ENCODE peak calls at places on chromosomes 3 and 15, in four cellular contexts. One of them, this sample, is unnamed.

GRCh38 chr3:99321261-99321660 is 317.1 kb upstream of the COL8A1 start:
- DNase-seq in sciatic nerve: no peak
- DNase-seq in neural progenitor cell: no peak
- DNase-seq in NCI-H1105: no peak
- DNase-seq in this sample: no peak

GRCh38 chr3:183988216-183988790 is 29.4 kb downstream of the ABCC5 start:
- DNase-seq in sciatic nerve: no peak
- DNase-seq in NCI-H1105: no peak
- DNase-seq in neural progenitor cell: no peak
- DNase-seq in this sample: no peak

GRCh38 chr3:179750720-179751328 is 98.0 kb downstream of the USP13 start:
- DNase-seq in neural progenitor cell: peak
- DNase-seq in NCI-H1105: no peak
- DNase-seq in sciatic nerve: no peak
- DNase-seq in this sample: peak

GRCh38 chr15:78768096-78768495 is 43.2 kb downstream of the ADAMTS7 start:
- DNase-seq in sciatic nerve: peak
- DNase-seq in NCI-H1105: no peak
- DNase-seq in neural progenitor cell: no peak
- DNase-seq in this sample: no peak

GRCh38 chr3:52052831-52053306 is 3.5 kb downstream of the DUSP7 start:
- DNase-seq in NCI-H1105: no peak
- DNase-seq in sciatic nerve: peak
- DNase-seq in neural progenitor cell: peak
- DNase-seq in this sample: peak

GRCh38 chr3:158470944-158471638 is 99.9 kb upstream of the MLF1 start:
- DNase-seq in NCI-H1105: no peak
- DNase-seq in neural progenitor cell: no peak
- DNase-seq in sciatic nerve: no peak
- DNase-seq in this sample: no peak

GRCh38 chr3:18062289-18063025 is 320.0 kb upstream of the TBC1D5 start:
- DNase-seq in sciatic nerve: no peak
- DNase-seq in neural progenitor cell: no peak
- DNase-seq in NCI-H1105: no peak
- DNase-seq in this sample: no peak

GRCh38 chr3:52477076-52477895 is 17.9 kb upstream of the STAB1 start:
- DNase-seq in NCI-H1105: no peak
- DNase-seq in neural progenitor cell: no peak
- DNase-seq in sciatic nerve: no peak
- DNase-seq in this sample: no peak

GRCh38 chr3:48423883-48424695 is 5.8 kb downstream of the PLXNB1 start:
- DNase-seq in NCI-H1105: no peak
- DNase-seq in neural progenitor cell: no peak
- DNase-seq in sciatic nerve: no peak
- DNase-seq in this sample: no peak

GRCh38 chr3:166785851-166786250 is 594.2 kb downstream of the ZBBX start:
- DNase-seq in NCI-H1105: no peak
- DNase-seq in sciatic nerve: no peak
- DNase-seq in neural progenitor cell: no peak
- DNase-seq in this sample: no peak

GRCh38 chr15:40937762-40938529 is 8.8 kb downstream of the DLL4 start:
- DNase-seq in sciatic nerve: no peak
- DNase-seq in neural progenitor cell: no peak
- DNase-seq in NCI-H1105: no peak
- DNase-seq in this sample: no peak

GRCh38 chr15:52144656-52145055 is 32.1 kb upstream of the BCL2L10 start:
- DNase-seq in sciatic nerve: no peak
- DNase-seq in neural progenitor cell: no peak
- DNase-seq in NCI-H1105: no peak
- DNase-seq in this sample: no peak

GRCh38 chr15:59762558-59762957 is 73.4 kb upstream of the BNIP2 start:
- DNase-seq in NCI-H1105: no peak
- DNase-seq in neural progenitor cell: no peak
- DNase-seq in sciatic nerve: no peak
- DNase-seq in this sample: no peak

GRCh38 chr3:129313983-129314756 is 35.5 kb downstream of the HMCES start:
- DNase-seq in neural progenitor cell: peak
- DNase-seq in sciatic nerve: no peak
- DNase-seq in NCI-H1105: no peak
- DNase-seq in this sample: peak

GRCh38 chr15:26561130-26561529 is 211.7 kb downstream of the GABRB3 start:
- DNase-seq in NCI-H1105: no peak
- DNase-seq in sciatic nerve: no peak
- DNase-seq in neural progenitor cell: no peak
- DNase-seq in this sample: no peak

GRCh38 chr15:74123685-74124084 is 6.7 kb upstream of the ISLR2 start:
- DNase-seq in NCI-H1105: no peak
- DNase-seq in neural progenitor cell: no peak
- DNase-seq in sciatic nerve: no peak
- DNase-seq in this sample: no peak

GRCh38 chr3:155312781-155313180 is 19.3 kb upstream of the STRIT1 start:
- DNase-seq in neural progenitor cell: no peak
- DNase-seq in NCI-H1105: no peak
- DNase-seq in sciatic nerve: no peak
- DNase-seq in this sample: no peak

GRCh38 chr3:54600441-54601204 is 327.2 kb downstream of the LRTM1 start:
- DNase-seq in sciatic nerve: no peak
- DNase-seq in NCI-H1105: no peak
- DNase-seq in neural progenitor cell: peak
- DNase-seq in this sample: peak

GRCh38 chr3:196008387-196008786 is 73.5 kb downstream of the TFRC start:
- DNase-seq in sciatic nerve: no peak
- DNase-seq in neural progenitor cell: no peak
- DNase-seq in NCI-H1105: no peak
- DNase-seq in this sample: no peak

GRCh38 chr3:141020139-141020940 is 30.8 kb upstream of the SPSB4 start:
- DNase-seq in NCI-H1105: no peak
- DNase-seq in neural progenitor cell: no peak
- DNase-seq in sciatic nerve: no peak
- DNase-seq in this sample: no peak

GRCh38 chr3:19866751-19867347 is 67.2 kb downstream of the EFHB start:
- DNase-seq in NCI-H1105: no peak
- DNase-seq in sciatic nerve: no peak
- DNase-seq in neural progenitor cell: peak
- DNase-seq in this sample: peak

GRCh38 chr15:65372787-65373067 is 5.1 kb downstream of the IGDCC3 start:
- DNase-seq in NCI-H1105: no peak
- DNase-seq in neural progenitor cell: peak
- DNase-seq in sciatic nerve: no peak
- DNase-seq in this sample: peak

GRCh38 chr3:150145659-150146058 is 175.0 kb upstream of the PFN2 start:
- DNase-seq in neural progenitor cell: no peak
- DNase-seq in sciatic nerve: no peak
- DNase-seq in NCI-H1105: no peak
- DNase-seq in this sample: no peak

GRCh38 chr15:81225161-81225671 is 28.5 kb downstream of the IL16 start:
- DNase-seq in sciatic nerve: peak
- DNase-seq in NCI-H1105: no peak
- DNase-seq in neural progenitor cell: no peak
- DNase-seq in this sample: no peak

GRCh38 chr3:185924375-185924774 is 13.4 kb downstream of the TRA2B start:
- DNase-seq in sciatic nerve: no peak
- DNase-seq in NCI-H1105: no peak
- DNase-seq in neural progenitor cell: no peak
- DNase-seq in this sample: no peak

GRCh38 chr3:87771338-87772059 is 287.3 kb downstream of the CGGBP1 start:
- DNase-seq in sciatic nerve: no peak
- DNase-seq in neural progenitor cell: peak
- DNase-seq in NCI-H1105: no peak
- DNase-seq in this sample: peak

GRCh38 chr3:152389316-152389934 is 120.7 kb downstream of the MBNL1 start:
- DNase-seq in neural progenitor cell: no peak
- DNase-seq in NCI-H1105: no peak
- DNase-seq in sciatic nerve: no peak
- DNase-seq in this sample: no peak

GRCh38 chr3:43958005-43958770 is 267.4 kb downstream of the ABHD5 start:
- DNase-seq in NCI-H1105: no peak
- DNase-seq in sciatic nerve: no peak
- DNase-seq in neural progenitor cell: no peak
- DNase-seq in this sample: peak

GRCh38 chr15:58291848-58292247 is 139.9 kb upstream of the LIPC start:
- DNase-seq in neural progenitor cell: no peak
- DNase-seq in NCI-H1105: no peak
- DNase-seq in sciatic nerve: no peak
- DNase-seq in this sample: no peak

GRCh38 chr15:37516628-37517027 is 416.3 kb upstream of the MEIS2 start:
- DNase-seq in NCI-H1105: no peak
- DNase-seq in sciatic nerve: no peak
- DNase-seq in neural progenitor cell: no peak
- DNase-seq in this sample: no peak

GRCh38 chr15:71228403-71228802 is 113.1 kb downstream of the THSD4 start:
- DNase-seq in NCI-H1105: no peak
- DNase-seq in sciatic nerve: no peak
- DNase-seq in neural progenitor cell: peak
- DNase-seq in this sample: peak

GRCh38 chr3:43248194-43248593 is 38.1 kb upstream of the SNRK start:
- DNase-seq in NCI-H1105: no peak
- DNase-seq in neural progenitor cell: no peak
- DNase-seq in sciatic nerve: no peak
- DNase-seq in this sample: no peak

GRCh38 chr15:92636950-92637481 is 18.6 kb downstream of the FAM174B start:
- DNase-seq in sciatic nerve: no peak
- DNase-seq in NCI-H1105: peak
- DNase-seq in neural progenitor cell: no peak
- DNase-seq in this sample: peak

GRCh38 chr3:195226900-195227447 is 44.0 kb downstream of the XXYLT1 start:
- DNase-seq in neural progenitor cell: peak
- DNase-seq in NCI-H1105: no peak
- DNase-seq in sciatic nerve: no peak
- DNase-seq in this sample: no peak

This sample was measured in WERI-Rb-1.